ENCODE peak calls at places on chromosomes 2 and 18, in seven cellular contexts. H, C, S, T, O, R and W are unnamed samples.

GRCh38 chr18:13394794-13395193 is 176.2 kb downstream of the LDLRAD4 start:
- DNase-seq in H (no peak), C (no peak), S (no peak), T (no peak), O (no peak), R (no peak), W (no peak)

GRCh38 chr2:220446106-220446712 is 818.8 kb downstream of the SLC4A3 start:
- DNase-seq in H (no peak), C (no peak), S (no peak), T (no peak), O (no peak), R (no peak), W (no peak)

GRCh38 chr18:68676913-68677312 is 38.0 kb downstream of the TMX3 start:
- DNase-seq in H (no peak), C (no peak), S (no peak), T (no peak), O (no peak), R (no peak), W (no peak)

GRCh38 chr2:27322301-27322765 is 564 bp downstream of the MPV17 start:
- DNase-seq in H (no peak), C (no peak), S (no peak), T (peak; percentile 16), O (peak; percentile 66), R (no peak), W (no peak)

GRCh38 chr2:48346124-48346536 is 183.8 kb upstream of the STON1 start:
- DNase-seq in H (no peak), C (no peak), S (peak; percentile 52), T (no peak), O (no peak), R (peak; percentile 35), W (no peak)

GRCh38 chr2:160478660-160479059 is 14.9 kb downstream of the RBMS1 start:
- DNase-seq in H (no peak), C (no peak), S (no peak), T (no peak), O (no peak), R (no peak), W (no peak)

GRCh38 chr18:22490429-22490846 is 72.7 kb upstream of the CTAGE1 start:
- DNase-seq in H (no peak), C (no peak), S (no peak), T (no peak), O (no peak), R (no peak), W (no peak)

GRCh38 chr2:3654031-3654430 is 4.0 kb upstream of the ALLC start:
- DNase-seq in H (no peak), C (no peak), S (no peak), T (no peak), O (no peak), R (no peak), W (no peak)